ENCODE peak calls at places on chromosomes 6 and 20, in eight cellular contexts. C is cardiac muscle cell, D is MM.1S, P is keratinocyte, J is IMR-90, M is psoas muscle, A is neuronal stem cell, R is heart left ventricle. N is an unnamed sample. For H3K4me1 and H3K27me3, the result is how much of the 10 kb centered on the place peaks cover.

GRCh38 chr20:3483784-3484183 is 13.0 kb downstream of the ATRN start:
- DNase-seq in C (no peak), D (no peak), P (no peak), J (peak), M (no peak), A (no peak), R (no peak), N (no peak)

GRCh38 chr6:19052219-19052618 is 665.1 kb downstream of the RNF144B start:
- DNase-seq in C (no peak), D (no peak), P (no peak), J (no peak), M (no peak), A (no peak), R (no peak), N (peak)

GRCh38 chr6:135738646-135739045 is 112.9 kb upstream of the PDE7B start:
- DNase-seq in C (no peak), D (no peak), P (no peak), J (peak), M (no peak), A (no peak), R (no peak), N (no peak)

GRCh38 chr6:18507018-18507415 is 119.9 kb downstream of the RNF144B start:
- DNase-seq in C (no peak), D (no peak), P (no peak), J (no peak), M (no peak), A (no peak), R (no peak), N (no peak)

GRCh38 chr6:64330694-64331309 is 695.2 kb downstream of the PHF3 start:
- DNase-seq in C (peak), D (peak), P (no peak), J (peak), M (peak), A (peak), R (peak), N (peak)

GRCh38 chr6:147689398-147689797 is 180.9 kb downstream of the SAMD5 start:
- DNase-seq in C (no peak), D (no peak), P (no peak), J (peak), M (no peak), A (no peak), R (no peak), N (no peak)

GRCh38 chr6:3001773-3002293 is 2.1 kb downstream of the NQO2 start:
- DNase-seq in C (peak), D (peak), P (no peak), J (peak), M (peak), A (no peak), R (no peak), N (peak)

GRCh38 chr6:21143651-21144050 is 449.9 kb upstream of the SOX4 start:
- DNase-seq in C (no peak), D (no peak), P (no peak), J (no peak), M (no peak), A (no peak), R (no peak), N (no peak)

GRCh38 chr6:137217801-137218472 is 1.2 kb downstream of the IFNGR1 start:
- DNase-seq in C (no peak), D (no peak), P (no peak), J (peak), M (peak), A (no peak), R (peak), N (no peak)

GRCh38 chr20:50992336-50992732 is 30.6 kb downstream of the KCNG1 start:
- DNase-seq in C (no peak), D (no peak), P (peak), J (no peak), M (no peak), A (no peak), R (no peak), N (no peak)

DNA sequence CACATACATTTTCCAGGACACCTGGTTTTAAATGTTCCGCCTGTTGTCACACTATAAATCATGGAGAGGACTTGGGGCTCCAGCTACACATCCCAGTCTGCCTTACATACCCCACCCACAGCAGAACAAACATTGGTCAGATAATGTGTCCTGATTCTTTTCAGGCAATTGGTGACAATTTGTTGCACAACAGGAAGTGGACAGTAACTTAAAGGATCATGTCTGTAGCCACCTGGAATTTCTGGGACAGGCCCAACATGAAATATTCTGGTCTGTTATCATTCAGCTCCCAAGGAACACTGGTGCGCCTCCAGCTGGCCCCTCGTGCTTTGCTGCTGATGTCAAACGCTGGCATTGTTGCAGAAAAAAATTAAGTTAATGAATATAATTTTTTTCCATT is 117.2 kb downstream of the SOBP start:
- DNase-seq in C (no peak), D (no peak), P (no peak), J (no peak), M (no peak), A (no peak), R (peak), N (no peak)
- H3K4me1 ChIP-seq in C (under half), D (under half), P (under half), J (under half), M (half or more), A (half or more), R (under half), N (under half)

GRCh38 chr6:42696526-42697267 is 25.7 kb downstream of the PRPH2 start:
- DNase-seq in C (no peak), D (no peak), P (no peak), J (peak), M (no peak), A (no peak), R (no peak), N (no peak)
- H3K4me3 ChIP-seq in C (no peak), D (no peak), P (no peak), J (no peak), M (no peak), A (no peak), R (no peak), N (no peak)

GRCh38 chr20:63472159-63472811 is at the start of gene KCNQ2:
- DNase-seq in C (peak), D (no peak), P (no peak), J (no peak), M (no peak), A (no peak), R (no peak), N (no peak)
- H3K27me3 ChIP-seq in C (under half), D (half or more), P (half or more), J (half or more), M (half or more), A (under half), R (under half), N (half or more)

DNA sequence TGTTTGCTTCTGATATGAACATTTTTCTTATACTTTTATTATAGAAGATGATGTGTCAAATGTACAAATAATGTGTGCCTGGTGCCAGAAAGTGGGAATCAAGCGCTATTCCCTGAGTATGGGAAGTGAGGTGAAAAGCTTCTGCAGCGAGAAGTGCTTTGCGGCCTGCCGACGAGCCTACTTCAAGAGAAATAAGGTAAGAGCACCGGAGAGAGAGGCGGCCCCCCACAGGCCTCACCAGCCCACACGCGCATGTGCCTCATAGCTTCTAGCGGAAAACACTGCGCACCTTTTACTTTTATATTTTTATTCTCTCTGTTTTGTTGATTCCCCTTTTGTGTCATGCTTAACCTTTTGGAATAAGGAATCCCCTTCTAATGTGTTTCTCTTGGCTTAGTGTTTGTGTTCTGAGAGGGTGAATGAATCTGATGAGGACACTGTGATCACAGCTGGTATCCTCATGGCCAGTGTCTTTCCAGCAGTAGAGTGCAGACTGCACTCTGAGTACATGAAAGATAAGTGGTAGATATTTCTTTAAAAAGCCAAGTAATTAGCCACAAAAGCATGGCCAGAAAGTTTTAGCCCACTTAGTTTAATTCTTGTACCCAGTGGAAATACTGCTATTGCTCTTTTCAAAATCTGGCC is 43.6 kb downstream of the SOBP start:
- DNase-seq in C (no peak), D (no peak), P (no peak), J (no peak), M (no peak), A (no peak), R (no peak), N (no peak)
- H3K4me1 ChIP-seq in C (half or more), D (under half), P (under half), J (under half), M (under half), A (half or more), R (under half), N (under half)

DNA sequence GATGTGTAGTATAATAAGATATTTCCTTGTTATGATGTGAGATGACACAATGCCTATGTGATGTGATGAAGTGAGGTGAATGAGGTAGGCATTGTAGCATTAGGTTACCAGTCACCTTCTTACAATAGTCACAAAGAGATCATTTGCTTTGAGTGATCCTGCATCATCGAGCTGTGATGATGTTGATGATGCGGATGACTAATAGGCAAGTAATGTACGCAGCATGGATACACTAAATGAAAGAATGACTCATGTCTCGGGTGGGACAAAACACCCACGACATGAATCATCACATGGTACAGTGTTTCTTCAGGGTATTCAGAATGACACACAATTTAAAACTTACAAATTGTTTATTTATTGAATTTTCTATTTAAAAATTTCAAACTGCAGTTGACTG is 806.3 kb upstream of the GJE1 start:
- DNase-seq in C (no peak), D (no peak), P (peak), J (peak), M (no peak), A (no peak), R (no peak), N (peak)
- H3K4me3 ChIP-seq in C (no peak), D (no peak), P (no peak), J (peak), M (peak), A (no peak), R (no peak), N (peak)

GRCh38 chr20:63070771-63071540 is 64.2 kb upstream of the BHLHE23 start:
- DNase-seq in C (no peak), D (no peak), P (no peak), J (no peak), M (peak), A (no peak), R (peak), N (no peak)

GRCh38 chr20:63073051-63073737 is 66.4 kb upstream of the BHLHE23 start:
- DNase-seq in C (no peak), D (no peak), P (no peak), J (no peak), M (peak), A (no peak), R (peak), N (no peak)

GRCh38 chr20:63071541-63072181 is 64.9 kb upstream of the BHLHE23 start:
- DNase-seq in C (peak), D (no peak), P (no peak), J (peak), M (peak), A (no peak), R (peak), N (no peak)

GRCh38 chr20:63073738-63074065 is 66.9 kb upstream of the BHLHE23 start:
- DNase-seq in C (no peak), D (no peak), P (no peak), J (no peak), M (peak), A (no peak), R (no peak), N (no peak)

DNA sequence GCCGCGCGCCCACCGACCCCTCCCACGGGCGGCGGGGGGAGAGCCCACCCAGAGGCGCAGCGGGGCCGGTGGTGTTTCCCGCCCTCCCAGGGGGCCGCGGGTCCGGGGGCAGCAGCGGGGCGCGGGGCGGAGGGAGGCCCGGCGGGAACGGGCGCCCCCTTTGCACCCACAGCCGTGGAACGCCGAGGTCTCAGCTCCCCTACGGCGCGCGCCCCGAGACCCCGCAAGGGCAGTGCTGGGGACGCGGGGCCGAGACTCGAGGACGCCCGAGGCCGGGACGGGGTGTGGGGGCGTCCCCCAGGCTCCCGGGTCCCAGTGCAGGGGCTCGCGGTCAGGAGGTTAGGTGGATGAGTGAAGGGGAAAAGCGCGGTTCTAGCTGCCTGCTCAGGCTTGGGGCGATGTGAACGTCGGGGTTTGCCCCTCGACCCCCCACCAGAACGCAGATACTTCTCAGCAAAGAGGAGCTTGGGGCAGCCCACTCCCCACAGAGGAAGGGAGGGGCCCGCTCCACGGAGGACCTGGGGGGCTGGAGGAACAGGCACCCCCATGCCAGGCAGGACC is 65.5 kb upstream of the BHLHE23 start:
- DNase-seq in C (no peak), D (no peak), P (no peak), J (no peak), M (peak), A (no peak), R (peak), N (no peak)
- H3K27me3 ChIP-seq in C (under half), D (half or more), P (under half), J (under half), M (half or more), A (half or more), R (under half), N (under half)

DNA sequence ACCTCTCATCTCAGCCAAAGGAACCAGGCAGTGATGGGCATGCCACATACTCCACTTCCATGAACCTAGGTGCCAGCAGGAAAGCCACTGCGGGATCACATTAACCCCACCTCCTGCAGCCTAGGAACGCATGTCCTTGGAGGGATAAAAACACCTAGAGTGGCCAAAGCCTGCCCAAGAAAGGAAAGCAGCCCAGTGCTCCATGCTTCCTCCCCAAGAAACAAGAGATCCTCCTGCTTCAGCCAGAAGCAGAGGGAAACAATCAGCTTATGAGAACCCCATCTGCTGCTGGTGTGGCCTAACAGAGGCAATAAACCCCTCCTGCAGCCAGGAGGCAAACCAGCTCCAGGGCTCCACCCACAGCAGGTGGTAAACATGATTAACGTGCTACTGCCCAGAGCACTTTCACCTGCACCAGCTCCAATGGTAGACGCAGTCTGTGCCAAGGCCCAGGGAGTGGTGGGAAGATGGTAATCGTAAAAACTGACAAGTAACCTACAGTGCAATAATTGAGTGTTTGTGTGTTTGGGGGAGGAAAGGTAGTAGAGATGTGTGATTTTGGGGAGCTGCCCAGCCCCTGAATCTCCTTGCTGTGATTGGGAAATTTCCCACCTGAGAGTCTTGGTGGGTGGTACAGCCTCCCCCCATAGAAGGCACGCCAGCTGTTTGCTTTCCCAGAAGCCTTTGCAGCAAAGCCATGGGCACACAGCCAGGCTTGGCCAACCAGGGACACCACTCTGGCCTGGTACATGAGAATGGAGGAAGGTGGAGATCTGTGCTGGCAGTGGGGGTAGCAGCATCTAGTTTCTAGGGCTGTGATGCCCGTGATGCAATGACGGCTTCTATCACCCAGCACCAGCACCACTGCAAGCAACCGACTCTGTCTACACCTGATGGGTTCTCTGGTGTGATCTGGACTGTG is 50.6 kb upstream of the TBC1D7 start:
- DNase-seq in C (no peak), D (peak), P (no peak), J (no peak), M (no peak), A (no peak), R (no peak), N (no peak)
- H3K4me1 ChIP-seq in C (under half), D (half or more), P (under half), J (under half), M (under half), A (under half), R (under half), N (under half)

DNA sequence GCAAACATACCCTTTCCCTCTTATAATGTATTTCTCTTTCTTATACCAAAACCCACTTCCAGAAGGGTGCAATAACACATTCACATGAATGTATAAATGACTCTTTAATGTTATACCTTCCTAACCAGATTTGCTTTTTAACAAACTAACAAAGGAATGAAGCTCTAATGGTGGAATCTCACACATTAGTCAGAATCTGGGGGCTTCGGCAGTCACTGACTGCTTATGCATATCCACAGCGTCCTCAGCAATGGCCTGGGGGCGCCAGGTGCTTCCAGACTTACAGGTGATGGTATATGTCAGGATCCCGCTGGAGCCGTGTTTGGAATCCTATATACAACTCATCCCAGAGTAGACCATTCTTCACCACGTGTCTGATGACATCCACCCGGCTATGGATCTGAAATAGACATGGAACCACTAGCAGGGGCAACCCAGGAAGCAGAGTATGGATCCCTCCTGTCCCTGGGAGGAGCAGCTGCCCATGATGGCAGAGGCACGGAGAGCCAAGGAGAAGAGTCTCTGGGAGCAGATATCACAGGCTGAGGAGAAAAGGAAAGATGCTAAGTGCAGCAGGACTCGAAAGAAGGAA is 150.8 kb upstream of the RIPOR2 start:
- DNase-seq in C (no peak), D (no peak), P (no peak), J (no peak), M (no peak), A (no peak), R (no peak), N (no peak)
- H3K4me3 ChIP-seq in C (no peak), D (no peak), P (no peak), J (no peak), M (no peak), A (no peak), R (no peak), N (no peak)

N was measured in SJSA1.